ENCODE peak calls at places on chromosomes 6 and 20, in eight cellular contexts. Z is activated CD8-positive, alpha-beta memory T cell treated with anti-CD3 and anti-CD28 coated beads for 4 hours; R is fibroblast of lung; E is endothelial cell; F is MV-4-11; P is GM12865; U is Peyer's patch; K is lung microvascular endothelial cell. A is an unnamed sample.

GRCh38 chr6:71533939-71534379 is 245.3 kb downstream of the OGFRL1 start:
- DNase-seq in Z (no peak), R (peak), E (peak), F (no peak), P (peak), U (no peak), K (peak), A (no peak)

GRCh38 chr6:25714765-25715164 is 39.8 kb upstream of the SLC17A4 start:
- DNase-seq in Z (no peak), R (no peak), E (no peak), F (no peak), P (no peak), U (no peak), K (peak), A (no peak)

GRCh38 chr6:52174118-52174517 is 12.1 kb upstream of the IL17A start:
- DNase-seq in Z (no peak), R (no peak), E (no peak), F (no peak), P (peak), U (no peak), K (no peak), A (no peak)

GRCh38 chr20:37714973-37715657 is 21.3 kb downstream of the CTNNBL1 start:
- DNase-seq in Z (no peak), R (peak), E (no peak), F (peak), P (no peak), U (no peak), K (no peak), A (no peak)

GRCh38 chr20:63497138-63497945 is 1.5 kb downstream of the EEF1A2 start:
- DNase-seq in Z (no peak), R (no peak), E (no peak), F (no peak), P (no peak), U (no peak), K (no peak), A (no peak)

GRCh38 chr6:166671434-166672061 is 44.5 kb upstream of the RPS6KA2 start:
- DNase-seq in Z (no peak), R (peak), E (no peak), F (no peak), P (no peak), U (no peak), K (no peak), A (no peak)

GRCh38 chr20:37243937-37244571 is 17.6 kb downstream of the GHRH start:
- DNase-seq in Z (no peak), R (peak), E (no peak), F (no peak), P (no peak), U (no peak), K (no peak), A (no peak)

GRCh38 chr6:161618816-161619454 is 345.1 kb upstream of the AGPAT4 start:
- DNase-seq in Z (no peak), R (peak), E (peak), F (peak), P (peak), U (no peak), K (no peak), A (no peak)

GRCh38 chr6:53803081-53803860 is 8.5 kb downstream of the LRRC1 start:
- DNase-seq in Z (no peak), R (peak), E (no peak), F (no peak), P (no peak), U (no peak), K (no peak), A (no peak)

A was measured in stimulated activated naive CD8-positive, alpha-beta T cell treated with anti-CD3 and anti-CD28 coated beads, Interleukin-15, amount 100 ng/mL, for 72 hours.